ENCODE peak calls at places on chromosomes 13 and 19, in ten cellular contexts. C, W, F, S, N, K, Q, I, H and A are unnamed samples.

GRCh38 chr13:20389696-20390525 is 135.7 kb downstream of the CRYL1 start:
- DNase-seq in C (no peak), W (no peak), F (no peak), S (no peak), N (no peak), K (no peak), Q (no peak), I (no peak), H (no peak), A (no peak)

GRCh38 chr13:60583911-60584753 is 187.1 kb downstream of the TDRD3 start:
- DNase-seq in C (no peak), W (no peak), F (no peak), S (no peak), N (no peak), K (peak; percentile 4), Q (no peak), I (no peak), H (peak; percentile 92), A (peak; percentile 30)

GRCh38 chr19:2261438-2262172 is 5.4 kb upstream of the JSRP1 start:
- DNase-seq in C (no peak), W (no peak), F (no peak), S (no peak), N (no peak), K (no peak), Q (no peak), I (no peak), H (peak; percentile 48), A (peak; percentile 42)

GRCh38 chr13:45301263-45301662 is 39.7 kb downstream of the TPT1 start:
- DNase-seq in C (no peak), W (no peak), F (no peak), S (no peak), N (no peak), K (no peak), Q (no peak), I (no peak), H (no peak), A (no peak)

GRCh38 chr19:1514986-1515721 is 2.3 kb upstream of the ADAMTSL5 start:
- DNase-seq in C (no peak), W (no peak), F (no peak), S (no peak), N (no peak), K (no peak), Q (no peak), I (no peak), H (no peak), A (no peak)

GRCh38 chr19:13597625-13598024 is 91.3 kb upstream of the CACNA1A start:
- DNase-seq in C (peak; percentile 56), W (peak; percentile 91), F (peak; percentile 22), S (peak; percentile 78), N (peak; percentile 68), K (peak; percentile 17), Q (peak; percentile 62), I (peak; percentile 17), H (peak; percentile 81), A (no peak)

GRCh38 chr13:106011600-106011999 is 523.9 kb downstream of the EFNB2 start:
- DNase-seq in C (no peak), W (no peak), F (no peak), S (no peak), N (no peak), K (no peak), Q (no peak), I (no peak), H (no peak), A (no peak)

GRCh38 chr13:41883147-41883546 is 77.8 kb downstream of the VWA8 start:
- DNase-seq in C (no peak), W (no peak), F (no peak), S (no peak), N (no peak), K (no peak), Q (no peak), I (no peak), H (no peak), A (no peak)

GRCh38 chr13:44697058-44697457 is 120.9 kb upstream of the TSC22D1 start:
- DNase-seq in C (no peak), W (no peak), F (no peak), S (no peak), N (peak; percentile 31), K (no peak), Q (no peak), I (no peak), H (no peak), A (no peak)

GRCh38 chr13:111913790-111914189 is 153.2 kb upstream of the SOX1 start:
- DNase-seq in C (no peak), W (peak; percentile 50), F (peak; percentile 5), S (no peak), N (no peak), K (no peak), Q (no peak), I (no peak), H (no peak), A (no peak)

GRCh38 chr19:38385057-38385803 is 2.6 kb downstream of the GGN start:
- DNase-seq in C (no peak), W (no peak), F (no peak), S (no peak), N (no peak), K (no peak), Q (no peak), I (no peak), H (no peak), A (no peak)

GRCh38 chr19:37931941-37932655 is 25.1 kb downstream of the SIPA1L3 start:
- DNase-seq in C (peak; percentile 92), W (peak; percentile 90), F (peak; percentile 62), S (peak; percentile 88), N (peak; percentile 35), K (no peak), Q (peak; percentile 70), I (no peak), H (peak; percentile 51), A (no peak)

GRCh38 chr13:98490195-98490771 is 86.6 kb downstream of the STK24 start:
- DNase-seq in C (no peak), W (no peak), F (no peak), S (peak; percentile 61), N (no peak), K (no peak), Q (no peak), I (no peak), H (no peak), A (no peak)

GRCh38 chr19:34732548-34733255 is 1.3 kb upstream of the ZNF181 start:
- DNase-seq in C (no peak), W (no peak), F (no peak), S (peak; percentile 42), N (no peak), K (no peak), Q (no peak), I (no peak), H (no peak), A (no peak)

GRCh38 chr19:7986321-7987083 is 18.9 kb downstream of the ELAVL1 start:
- DNase-seq in C (peak; percentile 27), W (no peak), F (no peak), S (no peak), N (no peak), K (peak; percentile 10), Q (no peak), I (no peak), H (peak; percentile 83), A (no peak)

GRCh38 chr13:77981191-77981925 is 62.7 kb upstream of the EDNRB start:
- DNase-seq in C (no peak), W (no peak), F (no peak), S (no peak), N (no peak), K (no peak), Q (no peak), I (no peak), H (peak; percentile 73), A (no peak)

GRCh38 chr19:34667349-34668076 is 9.4 kb downstream of the SCGB2B2 start:
- DNase-seq in C (no peak), W (no peak), F (no peak), S (no peak), N (no peak), K (no peak), Q (no peak), I (no peak), H (peak; percentile 31), A (no peak)

GRCh38 chr19:50519006-50519575 is 5.4 kb upstream of the ASPDH start:
- DNase-seq in C (no peak), W (no peak), F (no peak), S (no peak), N (no peak), K (no peak), Q (no peak), I (no peak), H (no peak), A (no peak)

GRCh38 chr13:102195566-102196462 is 206.0 kb downstream of the FGF14 start:
- DNase-seq in C (no peak), W (no peak), F (no peak), S (no peak), N (peak; percentile 30), K (no peak), Q (no peak), I (no peak), H (peak; percentile 28), A (no peak)

GRCh38 chr19:40601061-40601973 is at the start of gene LTBP4:
- DNase-seq in C (no peak), W (no peak), F (no peak), S (peak; percentile 74), N (no peak), K (no peak), Q (no peak), I (no peak), H (peak; percentile 28), A (no peak)

GRCh38 chr13:108494991-108495661 is 134.3 kb upstream of the MYO16 start:
- DNase-seq in C (no peak), W (no peak), F (no peak), S (peak; percentile 7), N (no peak), K (no peak), Q (peak; percentile 32), I (no peak), H (peak; percentile 18), A (no peak)

GRCh38 chr13:109869312-109870237 is 83.2 kb upstream of the IRS2 start:
- DNase-seq in C (peak; percentile 95), W (peak; percentile 21), F (no peak), S (no peak), N (peak; percentile 24), K (no peak), Q (no peak), I (no peak), H (peak; percentile 75), A (no peak)